ENCODE peak calls at places on chromosomes 1 and 21, in eight cellular contexts. One of them, this sample, is unnamed.

GRCh38 chr1:194024659-194025058 is 838.2 kb upstream of the B3GALT2 start:
- DNase-seq in head of caudate nucleus: no peak
- DNase-seq in RKO: peak
- DNase-seq in NCI-H226: peak
- DNase-seq in GM06990: no peak
- DNase-seq in IMR-90: peak
- DNase-seq in colonic mucosa: no peak
- DNase-seq in activated CD4-positive, alpha-beta T cell treated with anti-CD3 and anti-CD28 coated beads for 24 hours: no peak
- DNase-seq in this sample: no peak

GRCh38 chr21:20882462-20883415 is 115.5 kb upstream of the NCAM2 start:
- DNase-seq in GM06990: no peak
- DNase-seq in RKO: peak
- DNase-seq in activated CD4-positive, alpha-beta T cell treated with anti-CD3 and anti-CD28 coated beads for 24 hours: no peak
- DNase-seq in NCI-H226: no peak
- DNase-seq in colonic mucosa: peak
- DNase-seq in IMR-90: peak
- DNase-seq in head of caudate nucleus: peak
- DNase-seq in this sample: no peak

GRCh38 chr1:224092601-224093000 is 21.3 kb upstream of the FBXO28 start:
- DNase-seq in GM06990: no peak
- DNase-seq in RKO: no peak
- DNase-seq in colonic mucosa: no peak
- DNase-seq in NCI-H226: no peak
- DNase-seq in activated CD4-positive, alpha-beta T cell treated with anti-CD3 and anti-CD28 coated beads for 24 hours: no peak
- DNase-seq in head of caudate nucleus: no peak
- DNase-seq in IMR-90: no peak
- DNase-seq in this sample: no peak

GRCh38 chr1:203625623-203626189 is 926 bp upstream of the ATP2B4 start:
- DNase-seq in NCI-H226: no peak
- DNase-seq in RKO: peak
- DNase-seq in activated CD4-positive, alpha-beta T cell treated with anti-CD3 and anti-CD28 coated beads for 24 hours: peak
- DNase-seq in IMR-90: no peak
- DNase-seq in head of caudate nucleus: peak
- DNase-seq in GM06990: peak
- DNase-seq in colonic mucosa: peak
- DNase-seq in this sample: no peak

GRCh38 chr21:33101300-33102005 is 31.5 kb downstream of the OLIG1 start:
- DNase-seq in NCI-H226: no peak
- DNase-seq in colonic mucosa: no peak
- DNase-seq in RKO: no peak
- DNase-seq in IMR-90: no peak
- DNase-seq in activated CD4-positive, alpha-beta T cell treated with anti-CD3 and anti-CD28 coated beads for 24 hours: no peak
- DNase-seq in GM06990: peak
- DNase-seq in head of caudate nucleus: no peak
- DNase-seq in this sample: no peak

GRCh38 chr1:26291433-26291832 is 11.5 kb downstream of the SH3BGRL3 start:
- DNase-seq in IMR-90: no peak
- DNase-seq in NCI-H226: no peak
- DNase-seq in GM06990: no peak
- DNase-seq in head of caudate nucleus: no peak
- DNase-seq in RKO: no peak
- DNase-seq in activated CD4-positive, alpha-beta T cell treated with anti-CD3 and anti-CD28 coated beads for 24 hours: no peak
- DNase-seq in colonic mucosa: no peak
- DNase-seq in this sample: no peak

GRCh38 chr1:68826861-68827260 is 330.0 kb upstream of the DEPDC1 start:
- DNase-seq in RKO: no peak
- DNase-seq in NCI-H226: no peak
- DNase-seq in activated CD4-positive, alpha-beta T cell treated with anti-CD3 and anti-CD28 coated beads for 24 hours: no peak
- DNase-seq in colonic mucosa: no peak
- DNase-seq in IMR-90: no peak
- DNase-seq in GM06990: no peak
- DNase-seq in head of caudate nucleus: no peak
- DNase-seq in this sample: no peak

GRCh38 chr1:206568256-206568655 is 44.0 kb downstream of the EIF2D start:
- DNase-seq in colonic mucosa: no peak
- DNase-seq in head of caudate nucleus: no peak
- DNase-seq in GM06990: no peak
- DNase-seq in NCI-H226: peak
- DNase-seq in RKO: no peak
- DNase-seq in IMR-90: no peak
- DNase-seq in activated CD4-positive, alpha-beta T cell treated with anti-CD3 and anti-CD28 coated beads for 24 hours: no peak
- DNase-seq in this sample: no peak

GRCh38 chr1:214563881-214564280 is 12.5 kb upstream of the PTPN14 start:
- DNase-seq in NCI-H226: no peak
- DNase-seq in colonic mucosa: no peak
- DNase-seq in GM06990: no peak
- DNase-seq in IMR-90: peak
- DNase-seq in activated CD4-positive, alpha-beta T cell treated with anti-CD3 and anti-CD28 coated beads for 24 hours: no peak
- DNase-seq in head of caudate nucleus: no peak
- DNase-seq in RKO: no peak
- DNase-seq in this sample: no peak

GRCh38 chr21:43332872-43333300 is 94.0 kb downstream of the SIK1 start:
- DNase-seq in colonic mucosa: no peak
- DNase-seq in GM06990: no peak
- DNase-seq in IMR-90: peak
- DNase-seq in activated CD4-positive, alpha-beta T cell treated with anti-CD3 and anti-CD28 coated beads for 24 hours: no peak
- DNase-seq in RKO: no peak
- DNase-seq in head of caudate nucleus: no peak
- DNase-seq in NCI-H226: no peak
- DNase-seq in this sample: no peak

GRCh38 chr1:170218261-170218660 is 72.5 kb downstream of the NTMT2 start:
- DNase-seq in head of caudate nucleus: no peak
- DNase-seq in GM06990: no peak
- DNase-seq in activated CD4-positive, alpha-beta T cell treated with anti-CD3 and anti-CD28 coated beads for 24 hours: no peak
- DNase-seq in NCI-H226: no peak
- DNase-seq in colonic mucosa: no peak
- DNase-seq in IMR-90: peak
- DNase-seq in RKO: no peak
- DNase-seq in this sample: no peak

GRCh38 chr1:41167688-41168087 is 74.4 kb downstream of the SCMH1 start:
- DNase-seq in NCI-H226: no peak
- DNase-seq in colonic mucosa: no peak
- DNase-seq in GM06990: no peak
- DNase-seq in RKO: no peak
- DNase-seq in activated CD4-positive, alpha-beta T cell treated with anti-CD3 and anti-CD28 coated beads for 24 hours: no peak
- DNase-seq in head of caudate nucleus: no peak
- DNase-seq in IMR-90: no peak
- DNase-seq in this sample: no peak

GRCh38 chr1:244761279-244761678 is 74.2 kb upstream of the COX20 start:
- DNase-seq in RKO: no peak
- DNase-seq in NCI-H226: no peak
- DNase-seq in GM06990: no peak
- DNase-seq in IMR-90: no peak
- DNase-seq in activated CD4-positive, alpha-beta T cell treated with anti-CD3 and anti-CD28 coated beads for 24 hours: no peak
- DNase-seq in colonic mucosa: no peak
- DNase-seq in head of caudate nucleus: peak
- DNase-seq in this sample: no peak

GRCh38 chr21:42199488-42200463 is 19.2 kb upstream of the ABCG1 start:
- DNase-seq in IMR-90: peak
- DNase-seq in RKO: peak
- DNase-seq in GM06990: no peak
- DNase-seq in NCI-H226: peak
- DNase-seq in colonic mucosa: no peak
- DNase-seq in activated CD4-positive, alpha-beta T cell treated with anti-CD3 and anti-CD28 coated beads for 24 hours: no peak
- DNase-seq in head of caudate nucleus: no peak
- DNase-seq in this sample: no peak

GRCh38 chr1:117622726-117623125 is 16.9 kb downstream of the TENT5C start:
- DNase-seq in GM06990: no peak
- DNase-seq in head of caudate nucleus: no peak
- DNase-seq in IMR-90: no peak
- DNase-seq in activated CD4-positive, alpha-beta T cell treated with anti-CD3 and anti-CD28 coated beads for 24 hours: no peak
- DNase-seq in colonic mucosa: no peak
- DNase-seq in RKO: no peak
- DNase-seq in NCI-H226: no peak
- DNase-seq in this sample: no peak

GRCh38 chr21:35528109-35529042 is 479.3 kb upstream of the RUNX1 start:
- DNase-seq in GM06990: peak
- DNase-seq in activated CD4-positive, alpha-beta T cell treated with anti-CD3 and anti-CD28 coated beads for 24 hours: peak
- DNase-seq in head of caudate nucleus: peak
- DNase-seq in IMR-90: peak
- DNase-seq in NCI-H226: no peak
- DNase-seq in RKO: no peak
- DNase-seq in colonic mucosa: peak
- DNase-seq in this sample: no peak

GRCh38 chr1:94384485-94385353 is 33.5 kb upstream of the ABCD3 start:
- DNase-seq in head of caudate nucleus: no peak
- DNase-seq in IMR-90: no peak
- DNase-seq in colonic mucosa: peak
- DNase-seq in RKO: no peak
- DNase-seq in GM06990: no peak
- DNase-seq in NCI-H226: no peak
- DNase-seq in activated CD4-positive, alpha-beta T cell treated with anti-CD3 and anti-CD28 coated beads for 24 hours: no peak
- DNase-seq in this sample: no peak

GRCh38 chr1:150798509-150798908 is 9.6 kb downstream of the CTSK start:
- DNase-seq in RKO: no peak
- DNase-seq in GM06990: no peak
- DNase-seq in activated CD4-positive, alpha-beta T cell treated with anti-CD3 and anti-CD28 coated beads for 24 hours: no peak
- DNase-seq in colonic mucosa: no peak
- DNase-seq in NCI-H226: no peak
- DNase-seq in head of caudate nucleus: no peak
- DNase-seq in IMR-90: peak
- DNase-seq in this sample: no peak

GRCh38 chr1:240194120-240194519 is 102.4 kb downstream of the FMN2 start:
- DNase-seq in NCI-H226: peak
- DNase-seq in activated CD4-positive, alpha-beta T cell treated with anti-CD3 and anti-CD28 coated beads for 24 hours: no peak
- DNase-seq in GM06990: no peak
- DNase-seq in IMR-90: peak
- DNase-seq in colonic mucosa: no peak
- DNase-seq in RKO: no peak
- DNase-seq in head of caudate nucleus: no peak
- DNase-seq in this sample: no peak